ENCODE peak calls at places on chromosomes 2 and 18, in ten cellular contexts. One of them, this sample, is unnamed.

GRCh38 chr2:74387346-74387745 is 7.2 kb upstream of the DCTN1 start:
- DNase-seq in colonic mucosa: no peak
- DNase-seq in tibial artery: no peak
- DNase-seq in prostate gland: no peak
- DNase-seq in upper lobe of left lung: no peak
- DNase-seq in upper lobe of right lung: no peak
- DNase-seq in fibroblast of lung: no peak
- DNase-seq in GM23248: peak; percentile 85
- DNase-seq in CD8-positive, alpha-beta memory T cell: no peak
- DNase-seq in body of pancreas: no peak
- DNase-seq in this sample: no peak

GRCh38 chr18:58400337-58400885 is 228.5 kb downstream of the ALPK2 start:
- DNase-seq in colonic mucosa: no peak
- DNase-seq in tibial artery: no peak
- DNase-seq in prostate gland: no peak
- DNase-seq in upper lobe of left lung: no peak
- DNase-seq in upper lobe of right lung: no peak
- DNase-seq in fibroblast of lung: peak; percentile 38
- DNase-seq in GM23248: peak; percentile 85
- DNase-seq in CD8-positive, alpha-beta memory T cell: no peak
- DNase-seq in body of pancreas: no peak
- DNase-seq in this sample: no peak

GRCh38 chr2:100039291-100039985 is 103.0 kb downstream of the AFF3 start:
- DNase-seq in colonic mucosa: no peak
- DNase-seq in tibial artery: no peak
- DNase-seq in prostate gland: no peak
- DNase-seq in upper lobe of left lung: no peak
- DNase-seq in upper lobe of right lung: no peak
- DNase-seq in fibroblast of lung: no peak
- DNase-seq in GM23248: no peak
- DNase-seq in CD8-positive, alpha-beta memory T cell: no peak
- DNase-seq in body of pancreas: no peak
- DNase-seq in this sample: no peak

GRCh38 chr2:11422901-11423435 is 43.0 kb downstream of the E2F6 start:
- DNase-seq in colonic mucosa: no peak
- DNase-seq in tibial artery: no peak
- DNase-seq in prostate gland: no peak
- DNase-seq in upper lobe of left lung: no peak
- DNase-seq in upper lobe of right lung: no peak
- DNase-seq in fibroblast of lung: no peak
- DNase-seq in GM23248: no peak
- DNase-seq in CD8-positive, alpha-beta memory T cell: no peak
- DNase-seq in body of pancreas: no peak
- DNase-seq in this sample: no peak

GRCh38 chr2:95057535-95058453 is 32.3 kb downstream of the MAL start:
- DNase-seq in colonic mucosa: no peak
- DNase-seq in tibial artery: peak; percentile 5
- DNase-seq in prostate gland: no peak
- DNase-seq in upper lobe of left lung: peak; percentile 12
- DNase-seq in upper lobe of right lung: peak; percentile 36
- DNase-seq in fibroblast of lung: no peak
- DNase-seq in GM23248: no peak
- DNase-seq in CD8-positive, alpha-beta memory T cell: no peak
- DNase-seq in body of pancreas: no peak
- DNase-seq in this sample: peak; percentile 19

GRCh38 chr2:47888581-47889280 is 17.6 kb downstream of the FBXO11 start:
- DNase-seq in colonic mucosa: no peak
- DNase-seq in tibial artery: no peak
- DNase-seq in prostate gland: no peak
- DNase-seq in upper lobe of left lung: no peak
- DNase-seq in upper lobe of right lung: no peak
- DNase-seq in fibroblast of lung: peak; percentile 62
- DNase-seq in GM23248: peak; percentile 19
- DNase-seq in CD8-positive, alpha-beta memory T cell: no peak
- DNase-seq in body of pancreas: no peak
- DNase-seq in this sample: no peak

GRCh38 chr2:101307950-101308431 is 510 bp downstream of the RNF149 start:
- DNase-seq in colonic mucosa: peak; percentile 39
- DNase-seq in tibial artery: no peak
- DNase-seq in prostate gland: no peak
- DNase-seq in upper lobe of left lung: peak; percentile 28
- DNase-seq in upper lobe of right lung: no peak
- DNase-seq in fibroblast of lung: peak; percentile 14
- DNase-seq in GM23248: peak; percentile 51
- DNase-seq in CD8-positive, alpha-beta memory T cell: peak; percentile 18
- DNase-seq in body of pancreas: peak; percentile 32
- DNase-seq in this sample: peak; percentile 27

GRCh38 chr2:66412874-66413273 is 22.1 kb upstream of the MEIS1 start:
- DNase-seq in colonic mucosa: no peak
- DNase-seq in tibial artery: no peak
- DNase-seq in prostate gland: no peak
- DNase-seq in upper lobe of left lung: no peak
- DNase-seq in upper lobe of right lung: no peak
- DNase-seq in fibroblast of lung: no peak
- DNase-seq in GM23248: no peak
- DNase-seq in CD8-positive, alpha-beta memory T cell: no peak
- DNase-seq in body of pancreas: no peak
- DNase-seq in this sample: no peak

GRCh38 chr2:137964859-137965459 is 686 bp downstream of the HNMT start:
- DNase-seq in colonic mucosa: no peak
- DNase-seq in tibial artery: no peak
- DNase-seq in prostate gland: no peak
- DNase-seq in upper lobe of left lung: no peak
- DNase-seq in upper lobe of right lung: no peak
- DNase-seq in fibroblast of lung: no peak
- DNase-seq in GM23248: no peak
- DNase-seq in CD8-positive, alpha-beta memory T cell: no peak
- DNase-seq in body of pancreas: no peak
- DNase-seq in this sample: no peak

GRCh38 chr2:37869756-37870155 is 55.3 kb upstream of the RMDN2 start:
- DNase-seq in colonic mucosa: no peak
- DNase-seq in tibial artery: no peak
- DNase-seq in prostate gland: no peak
- DNase-seq in upper lobe of left lung: no peak
- DNase-seq in upper lobe of right lung: no peak
- DNase-seq in fibroblast of lung: peak; percentile 24
- DNase-seq in GM23248: peak; percentile 92
- DNase-seq in CD8-positive, alpha-beta memory T cell: no peak
- DNase-seq in body of pancreas: no peak
- DNase-seq in this sample: no peak
- H3K4me1 ChIP-seq in colonic mucosa: no peaks in the 10 kb centered on the region
- H3K4me1 ChIP-seq in tibial artery: peaks cover 25% of the 10 kb centered on the region
- H3K4me1 ChIP-seq in prostate gland: no peaks in the 10 kb centered on the region
- H3K4me1 ChIP-seq in upper lobe of left lung: no peaks in the 10 kb centered on the region
- H3K4me1 ChIP-seq in upper lobe of right lung: peaks cover 6% of the 10 kb centered on the region
- H3K4me1 ChIP-seq in fibroblast of lung: peaks cover 12% of the 10 kb centered on the region
- H3K4me1 ChIP-seq in GM23248: peaks cover 32% of the 10 kb centered on the region
- H3K4me1 ChIP-seq in CD8-positive, alpha-beta memory T cell: no peaks in the 10 kb centered on the region
- H3K4me1 ChIP-seq in body of pancreas: peaks cover 15% of the 10 kb centered on the region
- H3K4me1 ChIP-seq in this sample: no peaks in the 10 kb centered on the region

DNA sequence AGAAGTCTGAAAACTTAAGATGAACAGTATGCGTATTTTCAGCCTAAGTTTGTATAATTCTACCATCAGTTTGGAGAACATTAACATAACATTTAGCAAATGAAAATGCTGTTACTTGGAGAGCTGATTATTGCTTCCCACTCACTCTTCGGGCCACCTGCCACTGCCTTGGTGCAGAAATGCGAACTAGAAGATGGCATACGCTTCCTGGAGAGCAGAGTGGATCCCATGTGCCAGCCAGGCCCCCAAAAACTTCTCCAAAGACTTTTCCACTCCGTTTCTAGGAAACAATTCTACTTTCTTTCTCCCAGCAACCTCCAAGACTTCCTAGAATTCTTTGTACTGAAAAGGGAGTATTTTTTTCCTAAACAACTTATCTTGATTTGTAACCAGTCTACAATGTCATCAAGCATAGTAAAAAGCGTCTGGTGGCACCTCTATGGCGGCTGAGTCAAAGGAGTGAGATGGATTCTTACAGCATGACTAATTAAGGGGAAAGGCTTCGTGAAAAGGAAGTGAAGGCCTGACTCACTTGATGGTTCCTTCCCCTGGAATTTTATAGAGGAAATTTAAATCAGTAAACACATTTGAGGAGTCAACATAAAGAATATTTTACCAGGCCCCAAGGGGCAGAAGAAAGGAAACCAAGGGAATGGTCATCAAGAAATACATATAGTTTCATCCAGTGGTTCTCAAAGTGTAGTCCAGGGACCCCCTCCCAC is 36.6 kb downstream of the FEZ2 start:
- DNase-seq in colonic mucosa: peak; percentile 61
- DNase-seq in tibial artery: no peak
- DNase-seq in prostate gland: no peak
- DNase-seq in upper lobe of left lung: peak; percentile 40
- DNase-seq in upper lobe of right lung: no peak
- DNase-seq in fibroblast of lung: peak; percentile 86
- DNase-seq in GM23248: peak; percentile 97
- DNase-seq in CD8-positive, alpha-beta memory T cell: no peak
- DNase-seq in body of pancreas: no peak
- DNase-seq in this sample: peak; percentile 54
- H3K4me1 ChIP-seq in colonic mucosa: peaks cover 4% of the 10 kb centered on the region
- H3K4me1 ChIP-seq in tibial artery: peaks cover 32% of the 10 kb centered on the region
- H3K4me1 ChIP-seq in prostate gland: no peaks in the 10 kb centered on the region
- H3K4me1 ChIP-seq in upper lobe of left lung: peaks cover 27% of the 10 kb centered on the region
- H3K4me1 ChIP-seq in upper lobe of right lung: peaks cover 30% of the 10 kb centered on the region
- H3K4me1 ChIP-seq in fibroblast of lung: peaks cover 22% of the 10 kb centered on the region
- H3K4me1 ChIP-seq in GM23248: peaks cover 80% of the 10 kb centered on the region
- H3K4me1 ChIP-seq in CD8-positive, alpha-beta memory T cell: no peaks in the 10 kb centered on the region
- H3K4me1 ChIP-seq in body of pancreas: peaks cover 9% of the 10 kb centered on the region
- H3K4me1 ChIP-seq in this sample: no peaks in the 10 kb centered on the region

DNA sequence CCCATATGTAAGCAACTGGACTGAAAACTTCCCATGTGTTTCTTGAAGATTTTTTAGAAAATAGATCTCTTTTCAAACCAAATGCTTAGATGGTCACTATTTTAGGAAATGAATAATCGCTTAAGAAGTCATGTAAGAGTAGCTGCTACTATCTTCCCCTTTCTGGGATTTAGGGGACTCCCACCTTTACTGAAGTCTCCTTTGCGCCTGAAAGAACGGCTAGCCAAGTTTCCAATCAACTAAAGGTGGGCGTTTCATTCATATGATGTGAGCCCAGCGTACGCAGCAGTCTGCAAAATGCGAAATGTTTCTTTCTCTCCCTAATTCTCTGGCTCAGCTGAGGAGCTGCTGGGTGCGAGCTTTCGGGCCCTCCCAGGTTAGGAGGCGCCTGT is 1.1 kb downstream of the DIPK1C start:
- DNase-seq in colonic mucosa: no peak
- DNase-seq in tibial artery: no peak
- DNase-seq in prostate gland: no peak
- DNase-seq in upper lobe of left lung: no peak
- DNase-seq in upper lobe of right lung: no peak
- DNase-seq in fibroblast of lung: no peak
- DNase-seq in GM23248: no peak
- DNase-seq in CD8-positive, alpha-beta memory T cell: no peak
- DNase-seq in body of pancreas: no peak
- DNase-seq in this sample: no peak
- H3K4me1 ChIP-seq in colonic mucosa: no peaks in the 10 kb centered on the region
- H3K4me1 ChIP-seq in tibial artery: peaks cover 18% of the 10 kb centered on the region
- H3K4me1 ChIP-seq in prostate gland: peaks cover 3% of the 10 kb centered on the region
- H3K4me1 ChIP-seq in upper lobe of left lung: peaks cover 10% of the 10 kb centered on the region
- H3K4me1 ChIP-seq in upper lobe of right lung: peaks cover 7% of the 10 kb centered on the region
- H3K4me1 ChIP-seq in fibroblast of lung: no peaks in the 10 kb centered on the region
- H3K4me1 ChIP-seq in GM23248: no peaks in the 10 kb centered on the region
- H3K4me1 ChIP-seq in CD8-positive, alpha-beta memory T cell: no peaks in the 10 kb centered on the region
- H3K4me1 ChIP-seq in body of pancreas: peaks cover 20% of the 10 kb centered on the region
- H3K4me1 ChIP-seq in this sample: peaks cover 18% of the 10 kb centered on the region

DNA sequence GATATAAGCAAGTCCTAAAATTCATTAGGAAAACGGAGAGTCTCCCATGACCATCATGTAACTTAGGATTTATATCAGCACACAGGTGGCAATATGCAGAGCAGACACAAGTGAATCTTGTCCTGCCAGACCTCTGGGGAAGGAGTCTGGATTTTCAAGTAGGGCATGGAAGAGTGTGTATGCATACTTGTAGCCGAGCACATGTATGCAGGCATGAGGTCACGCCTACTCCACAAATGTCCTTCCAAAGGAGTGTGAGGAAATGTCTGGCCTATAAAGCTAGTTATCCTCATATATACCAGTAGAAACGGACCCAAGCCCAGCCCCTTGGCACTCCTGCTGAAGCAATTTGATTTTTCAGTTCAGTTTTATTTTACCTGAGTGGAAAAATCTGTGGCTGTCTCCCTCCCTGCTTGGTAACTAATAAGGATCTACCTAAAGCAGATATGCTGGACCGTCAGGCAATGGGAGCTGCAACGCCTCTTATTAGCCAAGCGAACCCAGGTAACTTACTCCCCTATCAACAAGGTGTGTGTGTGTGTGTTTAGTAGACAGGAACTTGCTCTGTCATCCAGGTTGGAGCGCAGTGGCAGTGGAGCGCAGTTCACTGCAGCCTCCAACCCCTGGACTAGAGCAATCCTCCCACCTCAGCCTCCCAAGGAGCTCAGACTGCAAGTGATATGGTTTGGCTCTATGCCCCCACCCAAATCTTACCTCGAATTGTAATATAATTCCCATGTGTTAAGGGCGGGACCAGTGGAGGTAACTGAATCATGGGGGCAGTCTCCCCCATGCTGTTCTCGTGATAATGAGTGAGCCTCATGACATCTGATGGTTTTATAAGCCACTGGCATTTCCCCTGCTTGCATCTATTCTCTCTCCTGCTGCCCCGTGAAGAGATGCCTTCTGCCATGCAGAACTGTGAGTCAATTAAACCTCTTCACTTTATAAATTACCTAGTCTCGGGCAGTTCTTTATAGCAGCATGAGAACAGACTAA is 2.8 kb downstream of the STAT1 start:
- DNase-seq in colonic mucosa: no peak
- DNase-seq in tibial artery: no peak
- DNase-seq in prostate gland: no peak
- DNase-seq in upper lobe of left lung: no peak
- DNase-seq in upper lobe of right lung: no peak
- DNase-seq in fibroblast of lung: no peak
- DNase-seq in GM23248: peak; percentile 30
- DNase-seq in CD8-positive, alpha-beta memory T cell: no peak
- DNase-seq in body of pancreas: no peak
- DNase-seq in this sample: no peak
- H3K4me1 ChIP-seq in colonic mucosa: peaks cover 3% of the 10 kb centered on the region
- H3K4me1 ChIP-seq in tibial artery: peaks cover 20% of the 10 kb centered on the region
- H3K4me1 ChIP-seq in prostate gland: peaks cover 2% of the 10 kb centered on the region
- H3K4me1 ChIP-seq in upper lobe of left lung: peaks cover 40% of the 10 kb centered on the region
- H3K4me1 ChIP-seq in upper lobe of right lung: peaks cover 34% of the 10 kb centered on the region
- H3K4me1 ChIP-seq in fibroblast of lung: peaks cover 7% of the 10 kb centered on the region
- H3K4me1 ChIP-seq in GM23248: peaks cover 42% of the 10 kb centered on the region
- H3K4me1 ChIP-seq in CD8-positive, alpha-beta memory T cell: peaks cover 84% of the 10 kb centered on the region
- H3K4me1 ChIP-seq in body of pancreas: peaks cover 33% of the 10 kb centered on the region
- H3K4me1 ChIP-seq in this sample: no peaks in the 10 kb centered on the region

GRCh38 chr2:127079358-127079920 is 27.5 kb downstream of the BIN1 start:
- DNase-seq in colonic mucosa: no peak
- DNase-seq in tibial artery: no peak
- DNase-seq in prostate gland: no peak
- DNase-seq in upper lobe of left lung: no peak
- DNase-seq in upper lobe of right lung: no peak
- DNase-seq in fibroblast of lung: no peak
- DNase-seq in GM23248: no peak
- DNase-seq in CD8-positive, alpha-beta memory T cell: no peak
- DNase-seq in body of pancreas: no peak
- DNase-seq in this sample: no peak
- H3K4me1 ChIP-seq in colonic mucosa: peaks cover 28% of the 10 kb centered on the region
- H3K4me1 ChIP-seq in tibial artery: peaks cover 10% of the 10 kb centered on the region
- H3K4me1 ChIP-seq in prostate gland: peaks cover 18% of the 10 kb centered on the region
- H3K4me1 ChIP-seq in upper lobe of left lung: peaks cover 47% of the 10 kb centered on the region
- H3K4me1 ChIP-seq in upper lobe of right lung: peaks cover 44% of the 10 kb centered on the region
- H3K4me1 ChIP-seq in fibroblast of lung: peaks cover 19% of the 10 kb centered on the region
- H3K4me1 ChIP-seq in GM23248: peaks cover 21% of the 10 kb centered on the region
- H3K4me1 ChIP-seq in CD8-positive, alpha-beta memory T cell: peaks cover 75% of the 10 kb centered on the region
- H3K4me1 ChIP-seq in body of pancreas: peaks cover 6% of the 10 kb centered on the region
- H3K4me1 ChIP-seq in this sample: peaks cover 25% of the 10 kb centered on the region

GRCh38 chr2:173955004-173955403 is 10.2 kb downstream of the SP3 start:
- DNase-seq in colonic mucosa: no peak
- DNase-seq in tibial artery: no peak
- DNase-seq in prostate gland: no peak
- DNase-seq in upper lobe of left lung: no peak
- DNase-seq in upper lobe of right lung: no peak
- DNase-seq in fibroblast of lung: no peak
- DNase-seq in GM23248: no peak
- DNase-seq in CD8-positive, alpha-beta memory T cell: no peak
- DNase-seq in body of pancreas: no peak
- DNase-seq in this sample: no peak
- H3K4me1 ChIP-seq in colonic mucosa: peaks cover 4% of the 10 kb centered on the region
- H3K4me1 ChIP-seq in tibial artery: peaks cover 75% of the 10 kb centered on the region
- H3K4me1 ChIP-seq in prostate gland: peaks cover 5% of the 10 kb centered on the region
- H3K4me1 ChIP-seq in upper lobe of left lung: peaks cover 65% of the 10 kb centered on the region
- H3K4me1 ChIP-seq in upper lobe of right lung: peaks cover 85% of the 10 kb centered on the region
- H3K4me1 ChIP-seq in fibroblast of lung: no peaks in the 10 kb centered on the region
- H3K4me1 ChIP-seq in GM23248: peaks cover 34% of the 10 kb centered on the region
- H3K4me1 ChIP-seq in CD8-positive, alpha-beta memory T cell: peaks cover 88% of the 10 kb centered on the region
- H3K4me1 ChIP-seq in body of pancreas: peaks cover 60% of the 10 kb centered on the region
- H3K4me1 ChIP-seq in this sample: no peaks in the 10 kb centered on the region

This sample was measured in Peyer's patch.